ENCODE peak calls at places on chromosomes 4 and X, in five cellular contexts. Y is posterior cingulate gyrus, W is GM19239, U is sciatic nerve, F is mesendoderm. G is an unnamed sample.

GRCh38 chr4:139975830-139976272 is 178.1 kb downstream of the MAML3 start:
- DNase-seq in F (no peak), Y (no peak), U (no peak), W (no peak), G (no peak)

GRCh38 chr4:16777726-16778125 is 120.7 kb downstream of the LDB2 start:
- DNase-seq in Y (no peak), U (no peak), W (no peak), F (no peak), G (no peak)

GRCh38 chr4:153706519-153706918 is 22.4 kb downstream of the TLR2 start:
- DNase-seq in W (no peak), Y (no peak), F (no peak), U (no peak), G (no peak)

GRCh38 chr4:89914609-89915008 is 20.0 kb downstream of the MMRN1 start:
- DNase-seq in Y (no peak), U (no peak), F (no peak), W (no peak), G (no peak)

GRCh38 chr4:56817840-56818491 is 3.5 kb downstream of the SPINK2 start:
- DNase-seq in U (no peak), W (peak), Y (no peak), F (no peak), G (no peak)

GRCh38 chr4:79082988-79083387 is 143.8 kb upstream of the PAQR3 start:
- DNase-seq in Y (no peak), W (no peak), F (no peak), U (no peak), G (no peak)

GRCh38 chr4:85940131-85940530 is 419.7 kb downstream of the MAPK10 start:
- DNase-seq in W (no peak), F (no peak), Y (no peak), U (no peak), G (no peak)

GRCh38 chr4:89496851-89497250 is 189.3 kb upstream of the GPRIN3 start:
- DNase-seq in Y (no peak), F (no peak), U (no peak), W (no peak), G (no peak)

GRCh38 chr4:7131498-7132031 is 60.8 kb upstream of the SORCS2 start:
- DNase-seq in F (no peak), Y (no peak), U (no peak), W (no peak), G (no peak)

GRCh38 chr4:163495900-163496299 is 1.4 kb downstream of the TMA16 start:
- DNase-seq in U (no peak), W (peak), F (no peak), Y (no peak), G (no peak)

GRCh38 chr4:144989306-144989705 is 108.7 kb downstream of the ANAPC10 start:
- DNase-seq in F (no peak), U (no peak), W (no peak), Y (no peak), G (no peak)

GRCh38 chr4:147755567-147756295 is 23.8 kb downstream of the ARHGAP10 start:
- DNase-seq in W (no peak), F (no peak), Y (no peak), U (no peak), G (no peak)

GRCh38 chr4:82457266-82457665 is 26.9 kb downstream of the ENOPH1 start:
- DNase-seq in W (no peak), U (no peak), Y (no peak), F (no peak), G (no peak)

GRCh38 chrX:148784859-148785655 is 284.6 kb downstream of the AFF2 start:
- DNase-seq in F (no peak), Y (peak), U (no peak), W (no peak), G (peak)

GRCh38 chr4:184536881-184537248 is 62.5 kb upstream of the IRF2 start:
- DNase-seq in F (peak), W (no peak), U (no peak), Y (no peak), G (no peak)

GRCh38 chr4:147891476-147892115 is 159.7 kb downstream of the ARHGAP10 start:
- DNase-seq in Y (no peak), W (no peak), F (no peak), U (no peak), G (no peak)

GRCh38 chr4:151356510-151356909 is 31.1 kb upstream of the SH3D19 start:
- DNase-seq in W (no peak), U (no peak), F (no peak), Y (no peak), G (no peak)

G was measured in GM12891.